ENCODE peak calls at places on chromosome X, in five cellular contexts. F is cardiac muscle cell, H is suprapubic skin, O is tibial artery, B is uterus. E is an unnamed sample.

GRCh38 chrX:71292669-71293379 is 8.7 kb upstream of the ITGB1BP2 start:
- DNase-seq in B (no peak), O (no peak), H (no peak), F (no peak), E (no peak)

GRCh38 chrX:55201930-55202579 is 18.1 kb upstream of the PAGE5 start:
- DNase-seq in F (peak; percentile 56), B (no peak), O (no peak), H (no peak), E (no peak)

GRCh38 chrX:134484039-134484438 is 24.1 kb downstream of the HPRT1 start:
- DNase-seq in O (no peak), B (no peak), F (peak; percentile 70), H (no peak), E (no peak)

GRCh38 chrX:77440310-77440709 is 6.9 kb upstream of the FGF16 start:
- DNase-seq in F (no peak), O (no peak), B (no peak), H (no peak), E (no peak)

GRCh38 chrX:74286950-74287349 is 17.0 kb upstream of the ZCCHC13 start:
- DNase-seq in F (peak; percentile 7), O (no peak), B (no peak), H (no peak), E (no peak)

GRCh38 chrX:22060952-22061351 is 28.8 kb downstream of the PHEX start:
- DNase-seq in F (peak; percentile 15), O (no peak), B (no peak), H (no peak), E (no peak)

GRCh38 chrX:143027262-143027661 is 1.5 kb downstream of the SPANXN4 start:
- DNase-seq in O (no peak), F (no peak), H (no peak), B (no peak), E (no peak)

GRCh38 chrX:54550821-54551220 is 20.8 kb downstream of the GNL3L start:
- DNase-seq in O (no peak), B (no peak), H (no peak), F (no peak), E (no peak)

GRCh38 chrX:20252392-20253231 is 14.1 kb downstream of the RPS6KA3 start:
- DNase-seq in O (peak; percentile 25), B (no peak), H (peak; percentile 59), F (peak; percentile 61), E (peak; percentile 65)

GRCh38 chrX:155246748-155247147 is 17.5 kb downstream of the RAB39B start:
- DNase-seq in B (no peak), O (no peak), H (no peak), F (no peak), E (no peak)

GRCh38 chrX:71992711-71993110 is 82.1 kb downstream of the NHSL2 start:
- DNase-seq in H (no peak), F (no peak), O (no peak), B (no peak), E (no peak)

GRCh38 chrX:134368140-134368539 is 91.8 kb upstream of the HPRT1 start:
- DNase-seq in B (no peak), O (no peak), F (no peak), H (no peak), E (no peak)

GRCh38 chrX:73683236-73683859 is 120.4 kb downstream of the CHIC1 start:
- DNase-seq in B (no peak), O (no peak), F (peak; percentile 16), H (no peak), E (no peak)

GRCh38 chrX:155819966-155820491 is 61.1 kb upstream of the VAMP7 start:
- DNase-seq in O (peak; percentile 46), F (peak; percentile 88), H (no peak), B (peak; percentile 43), E (peak; percentile 68)

GRCh38 chrX:72038868-72039267 is 92.8 kb downstream of the RTL5 start:
- DNase-seq in O (no peak), F (no peak), B (no peak), H (no peak), E (no peak)

GRCh38 chrX:130118396-130118795 is 8.1 kb upstream of the ELF4 start:
- DNase-seq in H (no peak), O (no peak), B (peak; percentile 47), F (peak; percentile 86), E (no peak)
- H3K4me3 ChIP-seq in H (no peak overlapping the region), O (no peak overlapping the region), B (no peak overlapping the region), F (no peak overlapping the region), E (no peak overlapping the region)

GRCh38 chrX:69155786-69156520 is 9.3 kb downstream of the PJA1 start:
- DNase-seq in H (no peak), O (no peak), B (no peak), F (no peak), E (peak; percentile 44)

GRCh38 chrX:69161371-69161770 is 3.9 kb downstream of the PJA1 start:
- DNase-seq in F (no peak), O (no peak), H (no peak), B (no peak), E (no peak)

GRCh38 chrX:69161786-69162349 is 3.4 kb downstream of the PJA1 start:
- DNase-seq in H (no peak), F (no peak), O (no peak), B (no peak), E (no peak)

GRCh38 chrX:69156638-69157037 is 8.6 kb downstream of the PJA1 start:
- DNase-seq in O (no peak), H (no peak), B (no peak), F (no peak), E (no peak)

GRCh38 chrX:69158166-69159040 is 6.8 kb downstream of the PJA1 start:
- DNase-seq in O (peak; percentile 77), B (peak; percentile 74), H (no peak), F (peak; percentile 82), E (no peak)
- H3K4me1 ChIP-seq in O (no peaks in the 10 kb centered on the region), B (no peaks in the 10 kb centered on the region), H (no peaks in the 10 kb centered on the region), F (peaks cover 7% of the 10 kb centered on the region), E (no peaks in the 10 kb centered on the region)

GRCh38 chrX:149867488-149867887 is 13.5 kb upstream of the MAGEA8 start:
- DNase-seq in H (no peak), F (no peak), O (no peak), B (no peak), E (no peak)

GRCh38 chrX:149871433-149871832 is 9.6 kb upstream of the MAGEA8 start:
- DNase-seq in B (no peak), F (no peak), H (no peak), O (no peak), E (no peak)

GRCh38 chrX:149870840-149871239 is 10.1 kb upstream of the MAGEA8 start:
- DNase-seq in H (no peak), B (no peak), F (no peak), O (no peak), E (no peak)

GRCh38 chrX:149877157-149877556 is 3.8 kb upstream of the MAGEA8 start:
- DNase-seq in B (no peak), F (no peak), O (no peak), H (no peak), E (no peak)

GRCh38 chrX:149871940-149872339 is 9.0 kb upstream of the MAGEA8 start:
- DNase-seq in F (peak; percentile 10), B (no peak), H (no peak), O (no peak), E (no peak)
- TF ChIP-seq CTCF in F (peak; percentile 34), B (no peak), H (no peak), O (no peak), E (no peak)

GRCh38 chrX:116306218-116306617 is 130.2 kb upstream of the SLC6A14 start:
- DNase-seq in H (no peak), F (no peak), B (no peak), O (no peak), E (no peak)
- H3K4me3 ChIP-seq in H (no peak overlapping the region), F (no peak overlapping the region), B (no peak overlapping the region), O (no peak overlapping the region), E (no peak overlapping the region)

DNA sequence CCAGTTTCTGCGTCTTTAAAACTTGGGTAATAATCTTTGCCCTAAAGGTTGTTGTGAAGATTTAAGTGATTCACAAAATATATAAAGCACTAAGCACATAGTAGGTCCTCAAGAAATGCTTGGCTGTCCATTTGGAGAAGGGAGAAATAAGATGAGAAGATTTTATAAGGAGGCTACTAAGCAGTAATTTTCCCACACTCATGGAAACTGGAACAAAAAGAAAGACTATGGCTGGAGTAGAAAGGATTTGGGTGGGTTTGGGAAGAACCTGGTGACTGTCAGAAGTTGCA is 47.0 kb downstream of the PRPS1 start:
- DNase-seq in B (no peak), O (no peak), H (no peak), F (no peak), E (no peak)
- H3K4me1 ChIP-seq in B (peaks cover 6% of the 10 kb centered on the region), O (peaks cover 16% of the 10 kb centered on the region), H (peaks cover 47% of the 10 kb centered on the region), F (peaks cover 24% of the 10 kb centered on the region), E (peaks cover 31% of the 10 kb centered on the region)

GRCh38 chrX:117570160-117570559 is 546.5 kb downstream of the KLHL13 start:
- DNase-seq in H (no peak), F (no peak), B (no peak), O (no peak), E (no peak)

GRCh38 chrX:117568238-117568637 is 548.4 kb downstream of the KLHL13 start:
- DNase-seq in B (no peak), O (no peak), H (no peak), F (no peak), E (no peak)
- TF ChIP-seq CTCF in B (no peak), O (no peak), H (no peak), F (no peak), E (no peak)

GRCh38 chrX:119502727-119503483 is 34.7 kb downstream of the SLC25A5 start:
- DNase-seq in B (no peak), O (no peak), H (peak; percentile 71), F (peak; percentile 33), E (no peak)
- H3K4me3 ChIP-seq in B (no peak overlapping the region), O (no peak overlapping the region), H (no peak overlapping the region), F (no peak overlapping the region), E (no peak overlapping the region)

GRCh38 chrX:13756381-13756780 is 21.8 kb downstream of the OFD1 start:
- DNase-seq in O (no peak), F (no peak), H (no peak), B (no peak), E (no peak)

GRCh38 chrX:13762015-13762414 is 27.5 kb downstream of the OFD1 start:
- DNase-seq in B (no peak), H (no peak), F (no peak), O (no peak), E (no peak)

GRCh38 chrX:13761606-13762005 is 27.1 kb downstream of the OFD1 start:
- DNase-seq in F (peak; percentile 6), B (no peak), H (no peak), O (no peak), E (no peak)

GRCh38 chrX:13760428-13760827 is 25.9 kb downstream of the OFD1 start:
- DNase-seq in F (no peak), B (no peak), H (no peak), O (no peak), E (no peak)

GRCh38 chrX:13759152-13759718 is 24.7 kb downstream of the OFD1 start:
- DNase-seq in H (no peak), O (no peak), F (no peak), B (no peak), E (no peak)
- H3K4me1 ChIP-seq in H (peaks cover 9% of the 10 kb centered on the region), O (no peaks in the 10 kb centered on the region), F (peaks cover 4% of the 10 kb centered on the region), B (no peaks in the 10 kb centered on the region), E (no peaks in the 10 kb centered on the region)

GRCh38 chrX:140664939-140665338 is 44.6 kb upstream of the LINC00632 start:
- DNase-seq in O (no peak), B (no peak), F (peak; percentile 41), H (no peak), E (no peak)
- TF ChIP-seq CTCF in O (peak; percentile 21), B (no peak), F (peak; percentile 33), H (peak; percentile 5), E (no peak)

GRCh38 chrX:153333271-153333670 is 682 bp upstream of the ZNF275 start:
- DNase-seq in F (peak; percentile 55), H (no peak), O (no peak), B (no peak), E (no peak)
- H3K4me3 ChIP-seq in F (peak overlapping the region; percentile 57), H (no peak overlapping the region), O (no peak overlapping the region), B (no peak overlapping the region), E (no peak overlapping the region)